ENCODE peak calls at places on chromosomes 16 and 17, in six cellular contexts. One of them, this sample, is unnamed.

GRCh38 chr17:61355475-61355874 is 44.2 kb upstream of the TBX2 start:
- DNase-seq in endothelial cell: no peak
- DNase-seq in body of pancreas: no peak
- DNase-seq in heart right ventricle: no peak
- DNase-seq in stimulated activated CD8-positive, alpha-beta memory T cell treated with anti-CD3 and anti-CD28 coated beads, Interleukin-12 subunit alpha, Interleukin-12 subunit beta, amount 100 ng/mL, for 4 hours: no peak
- DNase-seq in ovary: no peak
- DNase-seq in this sample: no peak

GRCh38 chr17:64269687-64270649 is 6.9 kb upstream of the TEX2 start:
- DNase-seq in endothelial cell: no peak
- DNase-seq in body of pancreas: no peak
- DNase-seq in heart right ventricle: no peak
- DNase-seq in stimulated activated CD8-positive, alpha-beta memory T cell treated with anti-CD3 and anti-CD28 coated beads, Interleukin-12 subunit alpha, Interleukin-12 subunit beta, amount 100 ng/mL, for 4 hours: no peak
- DNase-seq in ovary: no peak
- DNase-seq in this sample: no peak

GRCh38 chr17:39738568-39738901 is 797 bp downstream of the GRB7 start:
- DNase-seq in endothelial cell: no peak
- DNase-seq in body of pancreas: peak
- DNase-seq in heart right ventricle: no peak
- DNase-seq in stimulated activated CD8-positive, alpha-beta memory T cell treated with anti-CD3 and anti-CD28 coated beads, Interleukin-12 subunit alpha, Interleukin-12 subunit beta, amount 100 ng/mL, for 4 hours: peak
- DNase-seq in ovary: no peak
- DNase-seq in this sample: no peak

GRCh38 chr16:1208239-1208830 is 16.7 kb downstream of the TPSG1 start:
- DNase-seq in endothelial cell: no peak
- DNase-seq in body of pancreas: no peak
- DNase-seq in heart right ventricle: no peak
- DNase-seq in stimulated activated CD8-positive, alpha-beta memory T cell treated with anti-CD3 and anti-CD28 coated beads, Interleukin-12 subunit alpha, Interleukin-12 subunit beta, amount 100 ng/mL, for 4 hours: no peak
- DNase-seq in ovary: no peak
- DNase-seq in this sample: no peak

GRCh38 chr16:15775209-15775608 is 81.6 kb downstream of the MYH11 start:
- DNase-seq in endothelial cell: no peak
- DNase-seq in body of pancreas: no peak
- DNase-seq in heart right ventricle: no peak
- DNase-seq in stimulated activated CD8-positive, alpha-beta memory T cell treated with anti-CD3 and anti-CD28 coated beads, Interleukin-12 subunit alpha, Interleukin-12 subunit beta, amount 100 ng/mL, for 4 hours: no peak
- DNase-seq in ovary: no peak
- DNase-seq in this sample: no peak

GRCh38 chr17:46889992-46890564 is 32.9 kb upstream of the GOSR2 start:
- DNase-seq in endothelial cell: no peak
- DNase-seq in body of pancreas: no peak
- DNase-seq in heart right ventricle: no peak
- DNase-seq in stimulated activated CD8-positive, alpha-beta memory T cell treated with anti-CD3 and anti-CD28 coated beads, Interleukin-12 subunit alpha, Interleukin-12 subunit beta, amount 100 ng/mL, for 4 hours: no peak
- DNase-seq in ovary: no peak
- DNase-seq in this sample: no peak

GRCh38 chr16:85391769-85392583 is 221.1 kb upstream of the GSE1 start:
- DNase-seq in endothelial cell: no peak
- DNase-seq in body of pancreas: no peak
- DNase-seq in heart right ventricle: no peak
- DNase-seq in stimulated activated CD8-positive, alpha-beta memory T cell treated with anti-CD3 and anti-CD28 coated beads, Interleukin-12 subunit alpha, Interleukin-12 subunit beta, amount 100 ng/mL, for 4 hours: no peak
- DNase-seq in ovary: no peak
- DNase-seq in this sample: peak

GRCh38 chr16:27538508-27538907 is 11.2 kb downstream of the GTF3C1 start:
- DNase-seq in endothelial cell: peak
- DNase-seq in body of pancreas: no peak
- DNase-seq in heart right ventricle: peak
- DNase-seq in stimulated activated CD8-positive, alpha-beta memory T cell treated with anti-CD3 and anti-CD28 coated beads, Interleukin-12 subunit alpha, Interleukin-12 subunit beta, amount 100 ng/mL, for 4 hours: no peak
- DNase-seq in ovary: no peak
- DNase-seq in this sample: peak

GRCh38 chr17:33209671-33210070 is 83.4 kb downstream of the ASIC2 start:
- DNase-seq in endothelial cell: no peak
- DNase-seq in body of pancreas: no peak
- DNase-seq in heart right ventricle: no peak
- DNase-seq in stimulated activated CD8-positive, alpha-beta memory T cell treated with anti-CD3 and anti-CD28 coated beads, Interleukin-12 subunit alpha, Interleukin-12 subunit beta, amount 100 ng/mL, for 4 hours: no peak
- DNase-seq in ovary: no peak
- DNase-seq in this sample: no peak

GRCh38 chr17:61746248-61746985 is 116.9 kb downstream of the BRIP1 start:
- DNase-seq in endothelial cell: no peak
- DNase-seq in body of pancreas: no peak
- DNase-seq in heart right ventricle: no peak
- DNase-seq in stimulated activated CD8-positive, alpha-beta memory T cell treated with anti-CD3 and anti-CD28 coated beads, Interleukin-12 subunit alpha, Interleukin-12 subunit beta, amount 100 ng/mL, for 4 hours: no peak
- DNase-seq in ovary: no peak
- DNase-seq in this sample: no peak

GRCh38 chr17:21034350-21035235 is 8.2 kb downstream of the USP22 start:
- DNase-seq in endothelial cell: no peak
- DNase-seq in body of pancreas: no peak
- DNase-seq in heart right ventricle: no peak
- DNase-seq in stimulated activated CD8-positive, alpha-beta memory T cell treated with anti-CD3 and anti-CD28 coated beads, Interleukin-12 subunit alpha, Interleukin-12 subunit beta, amount 100 ng/mL, for 4 hours: no peak
- DNase-seq in ovary: no peak
- DNase-seq in this sample: no peak

GRCh38 chr16:82082543-82083244 is 47.6 kb downstream of the HSD17B2 start:
- DNase-seq in endothelial cell: no peak
- DNase-seq in body of pancreas: no peak
- DNase-seq in heart right ventricle: no peak
- DNase-seq in stimulated activated CD8-positive, alpha-beta memory T cell treated with anti-CD3 and anti-CD28 coated beads, Interleukin-12 subunit alpha, Interleukin-12 subunit beta, amount 100 ng/mL, for 4 hours: no peak
- DNase-seq in ovary: no peak
- DNase-seq in this sample: no peak

GRCh38 chr17:27407916-27408846 is 48.1 kb upstream of the KSR1 start:
- DNase-seq in endothelial cell: no peak
- DNase-seq in body of pancreas: no peak
- DNase-seq in heart right ventricle: no peak
- DNase-seq in stimulated activated CD8-positive, alpha-beta memory T cell treated with anti-CD3 and anti-CD28 coated beads, Interleukin-12 subunit alpha, Interleukin-12 subunit beta, amount 100 ng/mL, for 4 hours: no peak
- DNase-seq in ovary: no peak
- DNase-seq in this sample: peak

GRCh38 chr17:63497708-63498483 is 21.0 kb downstream of the ACE start:
- DNase-seq in endothelial cell: peak
- DNase-seq in body of pancreas: no peak
- DNase-seq in heart right ventricle: no peak
- DNase-seq in stimulated activated CD8-positive, alpha-beta memory T cell treated with anti-CD3 and anti-CD28 coated beads, Interleukin-12 subunit alpha, Interleukin-12 subunit beta, amount 100 ng/mL, for 4 hours: no peak
- DNase-seq in ovary: no peak
- DNase-seq in this sample: no peak

GRCh38 chr17:69637399-69638165 is 223.1 kb downstream of the MAP2K6 start:
- DNase-seq in endothelial cell: no peak
- DNase-seq in body of pancreas: no peak
- DNase-seq in heart right ventricle: peak
- DNase-seq in stimulated activated CD8-positive, alpha-beta memory T cell treated with anti-CD3 and anti-CD28 coated beads, Interleukin-12 subunit alpha, Interleukin-12 subunit beta, amount 100 ng/mL, for 4 hours: no peak
- DNase-seq in ovary: no peak
- DNase-seq in this sample: no peak

GRCh38 chr16:63174801-63175200 is 1138.6 kb upstream of the CDH8 start:
- DNase-seq in endothelial cell: no peak
- DNase-seq in body of pancreas: no peak
- DNase-seq in heart right ventricle: no peak
- DNase-seq in stimulated activated CD8-positive, alpha-beta memory T cell treated with anti-CD3 and anti-CD28 coated beads, Interleukin-12 subunit alpha, Interleukin-12 subunit beta, amount 100 ng/mL, for 4 hours: no peak
- DNase-seq in ovary: no peak
- DNase-seq in this sample: no peak

GRCh38 chr16:71889147-71889546 is 5.2 kb upstream of the ZNF821 start:
- DNase-seq in endothelial cell: no peak
- DNase-seq in body of pancreas: no peak
- DNase-seq in heart right ventricle: no peak
- DNase-seq in stimulated activated CD8-positive, alpha-beta memory T cell treated with anti-CD3 and anti-CD28 coated beads, Interleukin-12 subunit alpha, Interleukin-12 subunit beta, amount 100 ng/mL, for 4 hours: no peak
- DNase-seq in ovary: no peak
- DNase-seq in this sample: no peak

GRCh38 chr17:50075446-50076032 is 19.6 kb upstream of the PDK2 start:
- DNase-seq in endothelial cell: no peak
- DNase-seq in body of pancreas: no peak
- DNase-seq in heart right ventricle: no peak
- DNase-seq in stimulated activated CD8-positive, alpha-beta memory T cell treated with anti-CD3 and anti-CD28 coated beads, Interleukin-12 subunit alpha, Interleukin-12 subunit beta, amount 100 ng/mL, for 4 hours: no peak
- DNase-seq in ovary: no peak
- DNase-seq in this sample: no peak

GRCh38 chr16:31874354-31875111 is 926 bp downstream of the ZNF267 start:
- DNase-seq in endothelial cell: no peak
- DNase-seq in body of pancreas: peak
- DNase-seq in heart right ventricle: no peak
- DNase-seq in stimulated activated CD8-positive, alpha-beta memory T cell treated with anti-CD3 and anti-CD28 coated beads, Interleukin-12 subunit alpha, Interleukin-12 subunit beta, amount 100 ng/mL, for 4 hours: no peak
- DNase-seq in ovary: no peak
- DNase-seq in this sample: no peak

GRCh38 chr17:76124582-76125390 is 16.3 kb downstream of the FOXJ1 start:
- DNase-seq in endothelial cell: no peak
- DNase-seq in body of pancreas: no peak
- DNase-seq in heart right ventricle: no peak
- DNase-seq in stimulated activated CD8-positive, alpha-beta memory T cell treated with anti-CD3 and anti-CD28 coated beads, Interleukin-12 subunit alpha, Interleukin-12 subunit beta, amount 100 ng/mL, for 4 hours: no peak
- DNase-seq in ovary: no peak
- DNase-seq in this sample: no peak

GRCh38 chr17:57924677-57925076 is 30.5 kb downstream of the CUEDC1 start:
- DNase-seq in endothelial cell: no peak
- DNase-seq in body of pancreas: peak
- DNase-seq in heart right ventricle: peak
- DNase-seq in stimulated activated CD8-positive, alpha-beta memory T cell treated with anti-CD3 and anti-CD28 coated beads, Interleukin-12 subunit alpha, Interleukin-12 subunit beta, amount 100 ng/mL, for 4 hours: no peak
- DNase-seq in ovary: no peak
- DNase-seq in this sample: no peak

GRCh38 chr17:61091096-61091495 is 308.5 kb upstream of the TBX2 start:
- DNase-seq in endothelial cell: no peak
- DNase-seq in body of pancreas: no peak
- DNase-seq in heart right ventricle: no peak
- DNase-seq in stimulated activated CD8-positive, alpha-beta memory T cell treated with anti-CD3 and anti-CD28 coated beads, Interleukin-12 subunit alpha, Interleukin-12 subunit beta, amount 100 ng/mL, for 4 hours: no peak
- DNase-seq in ovary: no peak
- DNase-seq in this sample: no peak

GRCh38 chr17:28953444-28954118 is 2.3 kb upstream of the PHF12 start:
- DNase-seq in endothelial cell: peak
- DNase-seq in body of pancreas: peak
- DNase-seq in heart right ventricle: peak
- DNase-seq in stimulated activated CD8-positive, alpha-beta memory T cell treated with anti-CD3 and anti-CD28 coated beads, Interleukin-12 subunit alpha, Interleukin-12 subunit beta, amount 100 ng/mL, for 4 hours: no peak
- DNase-seq in ovary: peak
- DNase-seq in this sample: peak

GRCh38 chr16:71933913-71934696 is 38.8 kb downstream of the IST1 start:
- DNase-seq in endothelial cell: no peak
- DNase-seq in body of pancreas: no peak
- DNase-seq in heart right ventricle: no peak
- DNase-seq in stimulated activated CD8-positive, alpha-beta memory T cell treated with anti-CD3 and anti-CD28 coated beads, Interleukin-12 subunit alpha, Interleukin-12 subunit beta, amount 100 ng/mL, for 4 hours: no peak
- DNase-seq in ovary: no peak
- DNase-seq in this sample: no peak

GRCh38 chr16:47258874-47259461 is 115.2 kb upstream of the NETO2 start:
- DNase-seq in endothelial cell: peak
- DNase-seq in body of pancreas: no peak
- DNase-seq in heart right ventricle: no peak
- DNase-seq in stimulated activated CD8-positive, alpha-beta memory T cell treated with anti-CD3 and anti-CD28 coated beads, Interleukin-12 subunit alpha, Interleukin-12 subunit beta, amount 100 ng/mL, for 4 hours: no peak
- DNase-seq in ovary: no peak
- DNase-seq in this sample: no peak

GRCh38 chr17:75817571-75817970 is 26.6 kb downstream of the UNC13D start:
- DNase-seq in endothelial cell: no peak
- DNase-seq in body of pancreas: no peak
- DNase-seq in heart right ventricle: no peak
- DNase-seq in stimulated activated CD8-positive, alpha-beta memory T cell treated with anti-CD3 and anti-CD28 coated beads, Interleukin-12 subunit alpha, Interleukin-12 subunit beta, amount 100 ng/mL, for 4 hours: no peak
- DNase-seq in ovary: no peak
- DNase-seq in this sample: no peak

GRCh38 chr16:989354-989814 is 7.8 kb downstream of the SOX8 start:
- DNase-seq in endothelial cell: no peak
- DNase-seq in body of pancreas: no peak
- DNase-seq in heart right ventricle: no peak
- DNase-seq in stimulated activated CD8-positive, alpha-beta memory T cell treated with anti-CD3 and anti-CD28 coated beads, Interleukin-12 subunit alpha, Interleukin-12 subunit beta, amount 100 ng/mL, for 4 hours: no peak
- DNase-seq in ovary: no peak
- DNase-seq in this sample: no peak